ENCODE peak calls at places on chromosomes 11 and 22, in ten cellular contexts. Q, J, I, Y, G, B, U, D, V and Z are unnamed samples.

GRCh38 chr11:5631969-5632635 is 7.3 kb downstream of the TRIM34 start:
- DNase-seq in U (no peak), Q (no peak), Y (no peak), D (no peak), B (no peak), G (no peak), J (no peak), V (no peak), I (no peak), Z (no peak)

GRCh38 chr11:13062115-13062514 is 53.0 kb downstream of the RASSF10 start:
- DNase-seq in V (no peak), G (no peak), D (no peak), U (no peak), Q (no peak), J (no peak), Y (no peak), B (no peak), I (no peak), Z (no peak)

GRCh38 chr11:70883973-70884688 is 368.2 kb downstream of the SHANK2 start:
- DNase-seq in Y (no peak), V (no peak), B (no peak), I (no peak), D (no peak), G (no peak), Q (no peak), J (no peak), U (no peak), Z (no peak)

GRCh38 chr11:59551651-59552521 is 40.5 kb downstream of the OR4D9 start:
- DNase-seq in Q (peak), B (peak), D (peak), J (peak), G (peak), I (no peak), U (peak), Y (no peak), V (no peak), Z (peak)

GRCh38 chr11:124069429-124070401 is 28.6 kb upstream of the OR10G7 start:
- DNase-seq in G (peak), U (peak), D (peak), V (peak), I (no peak), Q (peak), J (peak), B (peak), Y (no peak), Z (peak)

GRCh38 chr11:78417175-78417887 is at the start of gene GAB2:
- DNase-seq in I (no peak), B (no peak), U (no peak), J (peak), D (no peak), Q (no peak), V (no peak), G (no peak), Y (no peak), Z (no peak)

GRCh38 chr11:10906521-10906920 is 48.7 kb upstream of the ZBED5 start:
- DNase-seq in D (no peak), J (no peak), I (no peak), B (peak), Y (no peak), U (peak), V (no peak), Q (no peak), G (no peak), Z (no peak)

GRCh38 chr11:46674463-46675287 is 25.7 kb downstream of the ARHGAP1 start:
- DNase-seq in U (no peak), V (no peak), Q (peak), J (no peak), B (no peak), D (peak), I (peak), Y (no peak), G (peak), Z (peak)

GRCh38 chr11:106961048-106961447 is 57.2 kb downstream of the GUCY1A2 start:
- DNase-seq in J (no peak), D (no peak), I (no peak), Q (no peak), B (peak), Y (no peak), G (no peak), U (no peak), V (no peak), Z (no peak)

GRCh38 chr22:38467438-38467903 is 425 bp upstream of the KDELR3 start:
- DNase-seq in Y (no peak), B (no peak), Q (no peak), U (no peak), V (no peak), J (peak), D (no peak), I (no peak), G (no peak), Z (no peak)

GRCh38 chr22:20509344-20510047 is 2.1 kb downstream of the MED15 start:
- DNase-seq in I (peak), U (no peak), Y (peak), Q (no peak), D (peak), G (peak), B (peak), V (peak), J (peak), Z (no peak)

GRCh38 chr11:12009617-12010321 is 1.3 kb upstream of the DKK3 start:
- DNase-seq in B (no peak), D (no peak), J (no peak), V (no peak), Y (no peak), I (no peak), Q (no peak), G (no peak), U (no peak), Z (no peak)

GRCh38 chr11:66881436-66881835 is 24.6 kb downstream of the LRFN4 start:
- DNase-seq in U (no peak), V (no peak), D (no peak), B (no peak), Y (no peak), J (no peak), G (no peak), I (no peak), Q (no peak), Z (no peak)

GRCh38 chr22:46366801-46367706 is 31.5 kb downstream of the TRMU start:
- DNase-seq in J (peak), Q (no peak), B (no peak), I (no peak), G (no peak), Y (no peak), D (no peak), V (no peak), U (no peak), Z (no peak)

GRCh38 chr22:30869996-30870395 is 98.6 kb downstream of the MORC2 start:
- DNase-seq in U (no peak), J (peak), Y (no peak), G (no peak), I (no peak), V (no peak), B (no peak), Q (no peak), D (peak), Z (no peak)

GRCh38 chr11:70527429-70528045 is 129.2 kb downstream of the CTTN start:
- DNase-seq in I (peak), U (no peak), G (no peak), Q (no peak), D (no peak), Y (no peak), V (no peak), B (no peak), J (no peak), Z (no peak)

GRCh38 chr11:18727499-18728236 is 1.7 kb upstream of the IGSF22 start:
- DNase-seq in U (no peak), G (peak), I (no peak), Y (no peak), V (no peak), D (peak), Q (peak), B (peak), J (peak), Z (peak)

GRCh38 chr11:3849297-3849874 is 6.1 kb upstream of the STIM1 start:
- DNase-seq in G (peak), B (peak), Y (no peak), D (no peak), I (no peak), U (no peak), Q (peak), V (no peak), J (peak), Z (no peak)

GRCh38 chr11:45021001-45021400 is 70.3 kb upstream of the TP53I11 start:
- DNase-seq in V (no peak), I (no peak), U (no peak), B (no peak), Y (no peak), G (no peak), Q (no peak), J (no peak), D (peak), Z (no peak)

GRCh38 chr11:122074022-122074421 is 42.0 kb downstream of the BLID start:
- DNase-seq in U (no peak), I (no peak), D (no peak), V (no peak), G (no peak), Q (no peak), B (no peak), J (no peak), Y (no peak), Z (no peak)

GRCh38 chr11:73249858-73250773 is 22.0 kb upstream of the P2RY6 start:
- DNase-seq in I (no peak), V (no peak), Q (no peak), D (peak), B (no peak), Y (no peak), J (no peak), G (peak), U (no peak), Z (no peak)

GRCh38 chr11:64334764-64335741 is 5.0 kb upstream of the CCDC88B start:
- DNase-seq in D (peak), Y (peak), J (peak), G (peak), I (peak), Q (no peak), V (peak), U (peak), B (peak), Z (peak)

GRCh38 chr11:35927730-35928129 is 16.1 kb upstream of the LDLRAD3 start:
- DNase-seq in Y (no peak), G (peak), U (no peak), J (peak), V (no peak), D (peak), Q (no peak), B (peak), I (peak), Z (no peak)

GRCh38 chr11:88411265-88411664 is 73.7 kb upstream of the CTSC start:
- DNase-seq in G (no peak), U (no peak), Y (peak), J (no peak), Q (no peak), V (peak), B (peak), D (no peak), I (no peak), Z (no peak)

GRCh38 chr11:19953342-19953741 is 206.9 kb downstream of the DBX1 start:
- DNase-seq in D (no peak), U (no peak), Y (no peak), V (no peak), B (peak), I (no peak), G (no peak), J (no peak), Q (no peak), Z (no peak)

GRCh38 chr11:113553905-113554304 is 78.7 kb upstream of the DRD2 start:
- DNase-seq in Y (no peak), U (no peak), D (no peak), J (no peak), B (no peak), V (no peak), Q (no peak), I (no peak), G (no peak), Z (no peak)

GRCh38 chr11:61290905-61291690 is 4.0 kb downstream of the VWCE start:
- DNase-seq in V (no peak), Q (no peak), D (no peak), G (no peak), I (no peak), J (no peak), Y (no peak), B (no peak), U (no peak), Z (no peak)

GRCh38 chr11:92122561-92122960 is 102.1 kb upstream of the FAT3 start:
- DNase-seq in Q (no peak), U (no peak), I (no peak), J (no peak), Y (no peak), D (no peak), G (no peak), B (no peak), V (no peak), Z (no peak)

GRCh38 chr11:78224906-78225420 is 36.2 kb downstream of the USP35 start:
- DNase-seq in Y (no peak), J (no peak), V (no peak), U (no peak), B (no peak), D (no peak), G (no peak), Q (no peak), I (no peak), Z (no peak)